ENCODE peak calls at places on chromosomes 4 and X, in four cellular contexts. U is NCI-H69, K is NCI-H460, C is ACHN. M is an unnamed sample.

GRCh38 chrX:96707829-96708228 is 23.2 kb downstream of the DIAPH2 start:
- DNase-seq in U (no peak), K (no peak), C (no peak), M (no peak)

GRCh38 chrX:13077168-13077567 is 32.7 kb upstream of the FAM9C start:
- DNase-seq in U (no peak), K (no peak), C (no peak), M (no peak)

GRCh38 chrX:39527045-39527444 is 570.7 kb downstream of the BCOR start:
- DNase-seq in U (peak), K (no peak), C (no peak), M (no peak)

GRCh38 chrX:8374041-8374825 is 90.4 kb upstream of the VCX3B start:
- DNase-seq in U (no peak), K (no peak), C (no peak), M (no peak)

GRCh38 chr4:891747-892146 is 40.4 kb downstream of the GAK start:
- DNase-seq in U (peak), K (no peak), C (peak), M (no peak)

GRCh38 chrX:635428-636192 is 5.0 kb downstream of the SHOX start:
- DNase-seq in U (no peak), K (no peak), C (no peak), M (no peak)

GRCh38 chr4:116023049-116023448 is 909.6 kb upstream of the NDST4 start:
- DNase-seq in U (no peak), K (no peak), C (no peak), M (no peak)

GRCh38 chrX:129115104-129115503 is 408.2 kb downstream of the SMARCA1 start:
- DNase-seq in U (peak), K (peak), C (peak), M (peak)

GRCh38 chrX:101262590-101262989 is 28.5 kb downstream of the TAF7L start:
- DNase-seq in U (no peak), K (no peak), C (no peak), M (no peak)

GRCh38 chrX:25337841-25338240 is 322.1 kb upstream of the ARX start:
- DNase-seq in U (no peak), K (no peak), C (no peak), M (no peak)

GRCh38 chr4:115234405-115235093 is 121.1 kb upstream of the NDST4 start:
- DNase-seq in U (peak), K (peak), C (peak), M (peak)

GRCh38 chr4:54737421-54737820 is 79.7 kb downstream of the KIT start:
- DNase-seq in U (no peak), K (no peak), C (no peak), M (no peak)

GRCh38 chr4:163558539-163559044 is 64.1 kb downstream of the TMA16 start:
- DNase-seq in U (peak), K (no peak), C (no peak), M (no peak)

GRCh38 chrX:68839771-68840170 is 10.9 kb downstream of the EFNB1 start:
- DNase-seq in U (no peak), K (no peak), C (no peak), M (no peak)

GRCh38 chr4:155643087-155643486 is 23.6 kb upstream of the GUCY1A1 start:
- DNase-seq in U (no peak), K (no peak), C (no peak), M (no peak)

GRCh38 chr4:75547647-75548387 is 8.0 kb upstream of the ODAPH start:
- DNase-seq in U (peak), K (no peak), C (peak), M (no peak)

GRCh38 chrX:82765806-82766205 is 742.3 kb upstream of the POU3F4 start:
- DNase-seq in U (peak), K (no peak), C (no peak), M (no peak)

GRCh38 chr4:184387351-184387750 is 87.0 kb downstream of the IRF2 start:
- DNase-seq in U (no peak), K (no peak), C (no peak), M (no peak)

GRCh38 chr4:6452116-6452896 is 20.1 kb downstream of the PPP2R2C start:
- DNase-seq in U (no peak), K (no peak), C (no peak), M (no peak)

GRCh38 chr4:40238700-40239548 is 42.1 kb downstream of the RHOH start:
- DNase-seq in U (no peak), K (no peak), C (no peak), M (peak)

GRCh38 chr4:57091657-57092162 is 18.5 kb downstream of the IGFBP7 start:
- DNase-seq in U (no peak), K (no peak), C (no peak), M (peak)

GRCh38 chr4:111400736-111401135 is 744.5 kb upstream of the FAM241A start:
- DNase-seq in U (peak), K (no peak), C (no peak), M (peak)

GRCh38 chr4:99746443-99746842 is 70.2 kb upstream of the DAPP1 start:
- DNase-seq in U (no peak), K (no peak), C (no peak), M (no peak)

GRCh38 chrX:107450823-107451509 is 1.5 kb downstream of the FRMPD3 start:
- DNase-seq in U (peak), K (no peak), C (peak), M (peak)

GRCh38 chr4:164514765-164515164 is 239.2 kb upstream of the SMIM31 start:
- DNase-seq in U (no peak), K (no peak), C (no peak), M (no peak)

GRCh38 chr4:162162672-162163071 is 1.1 kb downstream of the FSTL5 start:
- DNase-seq in U (peak), K (no peak), C (no peak), M (peak)

GRCh38 chr4:10226756-10227155 is 110.2 kb upstream of the WDR1 start:
- DNase-seq in U (no peak), K (no peak), C (no peak), M (no peak)

GRCh38 chr4:184000457-184001395 is 95.6 kb downstream of the STOX2 start:
- DNase-seq in U (no peak), K (no peak), C (no peak), M (no peak)

GRCh38 chrX:101252634-101253033 is 33.0 kb downstream of the DRP2 start:
- DNase-seq in U (no peak), K (no peak), C (no peak), M (no peak)

M was measured in SK-MEL-5.